ENCODE peak calls at places on chromosomes 1 and 21, in seven cellular contexts. Y is stimulated activated CD4-positive, alpha-beta T cell treated with anti-CD3 and anti-CD28 coated beads, TNF-alpha, amount 100 ng/mL, for 1 hour; N is COR-L47; P is activated CD8-positive, alpha-beta memory T cell treated with anti-CD3 and anti-CD28 coated beads for 4 hours; I is NCI-H1105 treated with DMSO at 0.1 percent for 48 hours; X is fibroblast of lung; D is sciatic nerve. L is an unnamed sample.

GRCh38 chr1:155540000-155540874 is 22.4 kb downstream of the ASH1L start:
- DNase-seq in I (no peak), X (no peak), Y (no peak), D (no peak), N (no peak), P (no peak), L (no peak)

GRCh38 chr1:5998906-5999301 is 6.7 kb upstream of the NPHP4 start:
- DNase-seq in N (no peak), X (no peak), I (no peak), P (no peak), Y (no peak), D (peak; percentile 34), L (no peak)

GRCh38 chr1:225987491-225988316 is 11.4 kb downstream of the SDE2 start:
- DNase-seq in I (peak; percentile 37), D (no peak), P (no peak), N (no peak), Y (no peak), X (peak; percentile 73), L (no peak)

GRCh38 chr1:150973826-150974579 is 632 bp downstream of the CERS2 start:
- DNase-seq in D (peak; percentile 72), X (no peak), N (no peak), I (peak; percentile 47), P (no peak), Y (no peak), L (peak; percentile 20)

GRCh38 chr1:89724369-89725015 is 91.6 kb downstream of the LRRC8C start:
- DNase-seq in Y (no peak), I (no peak), N (no peak), X (no peak), P (peak; percentile 39), D (no peak), L (peak; percentile 19)

GRCh38 chr21:33543505-33544129 is 779 bp downstream of the SON start:
- DNase-seq in N (no peak), X (no peak), P (no peak), I (no peak), D (peak; percentile 89), Y (no peak), L (peak; percentile 81)

GRCh38 chr21:20186186-20186585 is 812.0 kb upstream of the NCAM2 start:
- DNase-seq in P (no peak), I (no peak), Y (no peak), D (no peak), N (no peak), X (no peak), L (no peak)

GRCh38 chr1:240169188-240169587 is 77.5 kb downstream of the FMN2 start:
- DNase-seq in Y (no peak), P (no peak), I (no peak), N (peak; percentile 22), X (peak; percentile 28), D (no peak), L (no peak)

GRCh38 chr1:59788825-59789224 is 25.9 kb upstream of the HOOK1 start:
- DNase-seq in X (no peak), P (no peak), D (no peak), I (no peak), N (no peak), Y (no peak), L (no peak)

GRCh38 chr1:59574085-59574484 is 240.7 kb upstream of the HOOK1 start:
- DNase-seq in Y (no peak), N (no peak), X (peak; percentile 87), D (no peak), I (no peak), P (no peak), L (no peak)